ENCODE peak calls at places on chromosomes 7 and 10, in eight cellular contexts. One of them, this sample, is unnamed.

GRCh38 chr7:1019789-1020610 is 24.3 kb upstream of the GPR146 start:
- DNase-seq in GM20000: no peak
- DNase-seq in heart right ventricle: no peak
- DNase-seq in psoas muscle: peak
- DNase-seq in upper lobe of right lung: no peak
- DNase-seq in HCT116: no peak
- DNase-seq in BJ: no peak
- DNase-seq in GM13977: no peak
- DNase-seq in this sample: no peak

GRCh38 chr7:30750574-30751256 is 1.2 kb upstream of the INMT start:
- DNase-seq in psoas muscle: peak
- DNase-seq in GM13977: no peak
- DNase-seq in HCT116: no peak
- DNase-seq in heart right ventricle: peak
- DNase-seq in upper lobe of right lung: peak
- DNase-seq in GM20000: no peak
- DNase-seq in BJ: peak
- DNase-seq in this sample: no peak

GRCh38 chr10:119153661-119154060 is 11.9 kb downstream of the SFXN4 start:
- DNase-seq in psoas muscle: no peak
- DNase-seq in GM20000: no peak
- DNase-seq in HCT116: no peak
- DNase-seq in GM13977: no peak
- DNase-seq in heart right ventricle: no peak
- DNase-seq in upper lobe of right lung: no peak
- DNase-seq in BJ: no peak
- DNase-seq in this sample: no peak

GRCh38 chr10:58776613-58777318 is 264.1 kb downstream of the BICC1 start:
- DNase-seq in GM20000: no peak
- DNase-seq in heart right ventricle: no peak
- DNase-seq in upper lobe of right lung: no peak
- DNase-seq in BJ: no peak
- DNase-seq in HCT116: no peak
- DNase-seq in GM13977: no peak
- DNase-seq in psoas muscle: no peak
- DNase-seq in this sample: no peak

GRCh38 chr7:26930201-26930600 is 65.8 kb upstream of the SKAP2 start:
- DNase-seq in GM20000: no peak
- DNase-seq in heart right ventricle: no peak
- DNase-seq in psoas muscle: no peak
- DNase-seq in HCT116: no peak
- DNase-seq in BJ: no peak
- DNase-seq in GM13977: no peak
- DNase-seq in upper lobe of right lung: no peak
- DNase-seq in this sample: no peak

GRCh38 chr7:158517571-158517970 is 70.1 kb downstream of the PTPRN2 start:
- DNase-seq in BJ: no peak
- DNase-seq in psoas muscle: no peak
- DNase-seq in upper lobe of right lung: no peak
- DNase-seq in GM13977: no peak
- DNase-seq in heart right ventricle: no peak
- DNase-seq in HCT116: no peak
- DNase-seq in GM20000: no peak
- DNase-seq in this sample: no peak

GRCh38 chr7:92461027-92462003 is 14.0 kb downstream of the GATAD1 start:
- DNase-seq in HCT116: peak
- DNase-seq in upper lobe of right lung: no peak
- DNase-seq in GM20000: peak
- DNase-seq in psoas muscle: no peak
- DNase-seq in heart right ventricle: no peak
- DNase-seq in GM13977: peak
- DNase-seq in BJ: no peak
- DNase-seq in this sample: peak

GRCh38 chr7:13879994-13880686 is 109.3 kb downstream of the ETV1 start:
- DNase-seq in GM20000: no peak
- DNase-seq in GM13977: no peak
- DNase-seq in heart right ventricle: no peak
- DNase-seq in upper lobe of right lung: no peak
- DNase-seq in psoas muscle: no peak
- DNase-seq in BJ: no peak
- DNase-seq in HCT116: peak
- DNase-seq in this sample: peak

GRCh38 chr10:87596351-87596750 is 63.3 kb upstream of the PAPSS2 start:
- DNase-seq in BJ: no peak
- DNase-seq in HCT116: no peak
- DNase-seq in GM20000: peak
- DNase-seq in upper lobe of right lung: no peak
- DNase-seq in GM13977: peak
- DNase-seq in heart right ventricle: no peak
- DNase-seq in psoas muscle: no peak
- DNase-seq in this sample: no peak

GRCh38 chr10:33258951-33259350 is 75.5 kb downstream of the NRP1 start:
- DNase-seq in heart right ventricle: no peak
- DNase-seq in BJ: no peak
- DNase-seq in psoas muscle: no peak
- DNase-seq in HCT116: no peak
- DNase-seq in GM13977: no peak
- DNase-seq in upper lobe of right lung: no peak
- DNase-seq in GM20000: no peak
- DNase-seq in this sample: no peak

GRCh38 chr10:1142596-1142995 is 86.4 kb downstream of the WDR37 start:
- DNase-seq in GM13977: no peak
- DNase-seq in BJ: no peak
- DNase-seq in psoas muscle: no peak
- DNase-seq in HCT116: no peak
- DNase-seq in upper lobe of right lung: no peak
- DNase-seq in heart right ventricle: no peak
- DNase-seq in GM20000: no peak
- DNase-seq in this sample: no peak

GRCh38 chr10:102435529-102436233 is 3.3 kb upstream of the CUEDC2 start:
- DNase-seq in heart right ventricle: no peak
- DNase-seq in GM13977: no peak
- DNase-seq in HCT116: no peak
- DNase-seq in GM20000: no peak
- DNase-seq in upper lobe of right lung: peak
- DNase-seq in psoas muscle: peak
- DNase-seq in BJ: no peak
- DNase-seq in this sample: no peak

GRCh38 chr7:70786076-70786475 is 345.9 kb upstream of the GALNT17 start:
- DNase-seq in GM13977: no peak
- DNase-seq in BJ: no peak
- DNase-seq in GM20000: no peak
- DNase-seq in upper lobe of right lung: no peak
- DNase-seq in heart right ventricle: no peak
- DNase-seq in psoas muscle: no peak
- DNase-seq in HCT116: no peak
- DNase-seq in this sample: no peak

GRCh38 chr10:43204394-43204942 is 62.4 kb downstream of the RASGEF1A start:
- DNase-seq in BJ: no peak
- DNase-seq in upper lobe of right lung: no peak
- DNase-seq in GM20000: peak
- DNase-seq in psoas muscle: no peak
- DNase-seq in HCT116: no peak
- DNase-seq in heart right ventricle: no peak
- DNase-seq in GM13977: no peak
- DNase-seq in this sample: no peak

GRCh38 chr7:35694161-35694783 is 663 bp downstream of the HERPUD2 start:
- DNase-seq in psoas muscle: no peak
- DNase-seq in HCT116: no peak
- DNase-seq in upper lobe of right lung: no peak
- DNase-seq in GM13977: no peak
- DNase-seq in GM20000: peak
- DNase-seq in BJ: no peak
- DNase-seq in heart right ventricle: no peak
- DNase-seq in this sample: no peak

GRCh38 chr10:30562787-30563186 is 66.8 kb downstream of the LYZL2 start:
- DNase-seq in GM20000: no peak
- DNase-seq in BJ: no peak
- DNase-seq in GM13977: no peak
- DNase-seq in heart right ventricle: no peak
- DNase-seq in psoas muscle: no peak
- DNase-seq in upper lobe of right lung: no peak
- DNase-seq in HCT116: no peak
- DNase-seq in this sample: no peak

GRCh38 chr10:123044391-123044790 is 35.6 kb downstream of the ACADSB start:
- DNase-seq in GM13977: no peak
- DNase-seq in HCT116: peak
- DNase-seq in GM20000: no peak
- DNase-seq in heart right ventricle: no peak
- DNase-seq in psoas muscle: no peak
- DNase-seq in BJ: no peak
- DNase-seq in upper lobe of right lung: no peak
- DNase-seq in this sample: peak

GRCh38 chr10:91210435-91210834 is 10.0 kb upstream of the PCGF5 start:
- DNase-seq in HCT116: no peak
- DNase-seq in GM20000: no peak
- DNase-seq in BJ: no peak
- DNase-seq in heart right ventricle: no peak
- DNase-seq in psoas muscle: no peak
- DNase-seq in upper lobe of right lung: peak
- DNase-seq in GM13977: no peak
- DNase-seq in this sample: no peak

GRCh38 chr7:7793249-7793648 is 74.8 kb upstream of the RPA3 start:
- DNase-seq in HCT116: no peak
- DNase-seq in GM20000: no peak
- DNase-seq in upper lobe of right lung: no peak
- DNase-seq in GM13977: no peak
- DNase-seq in heart right ventricle: no peak
- DNase-seq in psoas muscle: no peak
- DNase-seq in BJ: no peak
- DNase-seq in this sample: no peak

GRCh38 chr10:16408379-16408778 is 28.4 kb upstream of the PTER start:
- DNase-seq in psoas muscle: no peak
- DNase-seq in upper lobe of right lung: no peak
- DNase-seq in GM20000: no peak
- DNase-seq in heart right ventricle: no peak
- DNase-seq in BJ: no peak
- DNase-seq in HCT116: no peak
- DNase-seq in GM13977: no peak
- DNase-seq in this sample: no peak
- TF ChIP-seq CTCF in psoas muscle: no peak
- TF ChIP-seq CTCF in upper lobe of right lung: no peak
- TF ChIP-seq CTCF in GM20000: no peak
- TF ChIP-seq CTCF in heart right ventricle: no peak
- TF ChIP-seq CTCF in BJ: no peak
- TF ChIP-seq CTCF in HCT116: no peak
- TF ChIP-seq CTCF in GM13977: no peak
- TF ChIP-seq CTCF in this sample: no peak

GRCh38 chr10:2844925-2845324 is 222.4 kb upstream of the PFKP start:
- DNase-seq in upper lobe of right lung: no peak
- DNase-seq in HCT116: no peak
- DNase-seq in psoas muscle: no peak
- DNase-seq in GM13977: no peak
- DNase-seq in GM20000: no peak
- DNase-seq in heart right ventricle: no peak
- DNase-seq in BJ: no peak
- DNase-seq in this sample: no peak

GRCh38 chr10:2836921-2837662 is 230.3 kb upstream of the PFKP start:
- DNase-seq in HCT116: no peak
- DNase-seq in upper lobe of right lung: no peak
- DNase-seq in GM13977: no peak
- DNase-seq in heart right ventricle: no peak
- DNase-seq in GM20000: no peak
- DNase-seq in psoas muscle: no peak
- DNase-seq in BJ: no peak
- DNase-seq in this sample: no peak

GRCh38 chr10:2835950-2836349 is 231.4 kb upstream of the PFKP start:
- DNase-seq in psoas muscle: no peak
- DNase-seq in GM20000: no peak
- DNase-seq in GM13977: no peak
- DNase-seq in HCT116: no peak
- DNase-seq in BJ: no peak
- DNase-seq in upper lobe of right lung: no peak
- DNase-seq in heart right ventricle: no peak
- DNase-seq in this sample: no peak

DNA sequence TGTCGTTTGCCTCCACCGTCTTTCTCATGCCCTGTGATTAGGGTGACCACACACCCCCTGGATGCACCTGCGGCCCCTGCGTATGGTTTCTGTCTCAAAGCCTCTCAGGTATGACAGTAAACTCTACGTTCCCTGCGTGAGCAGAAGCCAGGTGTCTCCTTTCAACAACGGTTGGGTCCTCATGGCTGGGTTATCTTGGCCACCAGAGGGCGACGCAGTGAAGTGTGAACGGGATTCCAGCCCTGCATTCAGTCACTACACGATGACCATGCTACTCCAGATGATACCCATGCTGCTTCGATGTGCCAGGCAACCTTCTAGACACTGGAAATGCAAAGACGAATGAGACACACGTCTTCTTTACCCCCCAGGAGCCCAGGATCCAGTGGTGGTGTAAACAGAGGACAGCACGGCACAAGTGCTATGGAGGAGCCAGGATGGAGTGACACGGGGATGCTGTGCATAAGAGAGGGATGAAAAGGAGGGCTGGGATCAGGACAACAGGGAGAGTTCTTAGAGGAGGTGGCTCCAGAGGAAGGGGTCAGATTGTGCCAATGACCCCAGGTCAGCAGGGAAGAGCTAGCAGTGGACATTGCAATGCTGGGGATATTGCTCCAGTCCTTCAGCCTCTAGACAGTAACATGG is 228.1 kb upstream of the PFKP start:
- DNase-seq in BJ: no peak
- DNase-seq in psoas muscle: peak
- DNase-seq in upper lobe of right lung: peak
- DNase-seq in GM20000: peak
- DNase-seq in heart right ventricle: no peak
- DNase-seq in HCT116: no peak
- DNase-seq in GM13977: peak
- DNase-seq in this sample: no peak
- TF ChIP-seq CTCF in BJ: peak
- TF ChIP-seq CTCF in psoas muscle: peak
- TF ChIP-seq CTCF in upper lobe of right lung: peak
- TF ChIP-seq CTCF in GM20000: peak
- TF ChIP-seq CTCF in heart right ventricle: peak
- TF ChIP-seq CTCF in HCT116: peak
- TF ChIP-seq CTCF in GM13977: peak
- TF ChIP-seq CTCF in this sample: peak

DNA sequence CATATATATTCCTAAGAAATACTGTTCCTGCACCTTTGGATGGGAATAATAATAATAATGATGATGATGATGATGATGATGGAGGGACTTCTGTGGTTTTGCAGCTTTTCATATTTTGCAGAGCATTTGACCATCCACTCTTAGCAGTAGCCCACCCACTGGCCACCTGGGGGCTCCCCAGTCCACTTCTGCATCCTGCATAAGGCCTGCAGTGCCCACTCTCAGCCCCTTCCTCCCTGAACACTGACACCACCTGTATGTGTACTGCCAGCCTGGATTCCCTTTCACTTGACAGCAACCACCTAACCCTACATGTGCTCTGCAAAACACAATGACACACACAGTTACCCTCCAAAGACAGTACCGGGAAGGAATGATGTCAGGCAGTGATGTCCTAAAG is 131.4 kb downstream of the ADAM12 start:
- DNase-seq in upper lobe of right lung: no peak
- DNase-seq in HCT116: no peak
- DNase-seq in GM13977: no peak
- DNase-seq in heart right ventricle: no peak
- DNase-seq in BJ: no peak
- DNase-seq in psoas muscle: no peak
- DNase-seq in GM20000: no peak
- DNase-seq in this sample: no peak
- TF ChIP-seq CTCF in upper lobe of right lung: no peak
- TF ChIP-seq CTCF in HCT116: peak
- TF ChIP-seq CTCF in GM13977: no peak
- TF ChIP-seq CTCF in heart right ventricle: no peak
- TF ChIP-seq CTCF in BJ: no peak
- TF ChIP-seq CTCF in psoas muscle: no peak
- TF ChIP-seq CTCF in GM20000: no peak
- TF ChIP-seq CTCF in this sample: no peak

GRCh38 chr7:15524077-15524476 is 37.7 kb downstream of the AGMO start:
- DNase-seq in BJ: no peak
- DNase-seq in HCT116: no peak
- DNase-seq in psoas muscle: no peak
- DNase-seq in upper lobe of right lung: no peak
- DNase-seq in heart right ventricle: no peak
- DNase-seq in GM20000: no peak
- DNase-seq in GM13977: no peak
- DNase-seq in this sample: no peak
- TF ChIP-seq CTCF in BJ: no peak
- TF ChIP-seq CTCF in HCT116: no peak
- TF ChIP-seq CTCF in psoas muscle: no peak
- TF ChIP-seq CTCF in upper lobe of right lung: no peak
- TF ChIP-seq CTCF in heart right ventricle: no peak
- TF ChIP-seq CTCF in GM20000: no peak
- TF ChIP-seq CTCF in GM13977: no peak
- TF ChIP-seq CTCF in this sample: peak